ENCODE peak calls at places on chromosomes 7 and 10, in six cellular contexts. W, M, B, D, U and I are unnamed samples.

GRCh38 chr7:100489121-100489520 is 5.4 kb downstream of the NYAP1 start:
- DNase-seq in D (no peak), W (no peak), U (no peak), M (no peak), B (no peak), I (no peak)

GRCh38 chr10:25493122-25493893 is 318.5 kb downstream of the GPR158 start:
- DNase-seq in W (no peak), M (peak; percentile 96), D (peak; percentile 97), U (no peak), B (no peak), I (no peak)

GRCh38 chr7:44268671-44269070 is 56.7 kb downstream of the CAMK2B start:
- DNase-seq in D (no peak), W (no peak), U (no peak), B (no peak), M (no peak), I (no peak)

GRCh38 chr10:37975407-37975991 is 948 bp downstream of the ZNF25 start:
- DNase-seq in U (no peak), M (no peak), W (no peak), D (peak; percentile 11), B (no peak), I (no peak)

GRCh38 chr10:11877506-11877905 is 54.4 kb downstream of the PROSER2 start:
- DNase-seq in M (no peak), B (no peak), U (no peak), D (no peak), W (peak; percentile 50), I (no peak)

GRCh38 chr10:29646960-29647431 is 12.2 kb upstream of the SVIL start:
- DNase-seq in U (no peak), B (no peak), W (no peak), M (no peak), D (peak; percentile 58), I (no peak)

GRCh38 chr7:17936321-17936720 is 4.0 kb downstream of the SNX13 start:
- DNase-seq in M (no peak), D (no peak), B (no peak), W (no peak), U (no peak), I (no peak)

GRCh38 chr10:93445097-93445960 is 36.8 kb downstream of the MYOF start:
- DNase-seq in D (peak; percentile 99), M (peak; percentile 98), U (peak; percentile 95), W (peak; percentile 95), B (peak; percentile 97), I (no peak)

GRCh38 chr7:132066776-132067175 is 509.5 kb downstream of the PLXNA4 start:
- DNase-seq in B (no peak), M (no peak), W (peak; percentile 88), D (peak; percentile 85), U (no peak), I (no peak)

GRCh38 chr10:124653811-124654651 is 90.1 kb downstream of the FAM53B start:
- DNase-seq in W (no peak), B (peak; percentile 28), U (no peak), M (no peak), D (no peak), I (no peak)

GRCh38 chr10:62934258-62934657 is 118.1 kb upstream of the EGR2 start:
- DNase-seq in U (no peak), W (no peak), B (no peak), M (no peak), D (peak; percentile 38), I (no peak)

GRCh38 chr7:43454936-43455518 is 127.9 kb upstream of the STK17A start:
- DNase-seq in W (no peak), D (peak; percentile 59), M (peak; percentile 68), B (no peak), U (no peak), I (no peak)

GRCh38 chr10:97483526-97483925 is 14.7 kb downstream of the MMS19 start:
- DNase-seq in W (no peak), U (no peak), D (no peak), M (peak; percentile 53), B (no peak), I (no peak)

GRCh38 chr10:69846252-69847000 is 44.7 kb downstream of the COL13A1 start:
- DNase-seq in U (no peak), W (no peak), M (no peak), B (no peak), D (peak; percentile 46), I (no peak)

GRCh38 chr10:108095932-108096925 is 931.7 kb upstream of the SORCS1 start:
- DNase-seq in B (no peak), M (no peak), D (no peak), W (peak; percentile 54), U (no peak), I (no peak)

GRCh38 chr10:17028843-17029580 is 100.6 kb downstream of the CUBN start:
- DNase-seq in M (no peak), B (no peak), D (no peak), U (no peak), W (no peak), I (no peak)

GRCh38 chr7:110442386-110442837 is 648.5 kb upstream of the LRRN3 start:
- DNase-seq in W (no peak), U (no peak), B (peak; percentile 17), D (no peak), M (peak; percentile 68), I (no peak)

GRCh38 chr7:7134036-7134435 is 48.3 kb upstream of the C1GALT1 start:
- DNase-seq in D (no peak), M (no peak), U (no peak), W (no peak), B (no peak), I (no peak)

GRCh38 chr7:7129381-7129780 is 53.0 kb upstream of the C1GALT1 start:
- DNase-seq in B (no peak), U (no peak), W (no peak), D (no peak), M (no peak), I (no peak)

GRCh38 chr7:7135074-7135473 is 47.3 kb upstream of the C1GALT1 start:
- DNase-seq in M (no peak), B (no peak), U (no peak), W (no peak), D (no peak), I (no peak)

GRCh38 chr7:7127773-7128172 is 54.6 kb upstream of the C1GALT1 start:
- DNase-seq in D (no peak), B (no peak), U (no peak), M (no peak), W (no peak), I (no peak)

DNA sequence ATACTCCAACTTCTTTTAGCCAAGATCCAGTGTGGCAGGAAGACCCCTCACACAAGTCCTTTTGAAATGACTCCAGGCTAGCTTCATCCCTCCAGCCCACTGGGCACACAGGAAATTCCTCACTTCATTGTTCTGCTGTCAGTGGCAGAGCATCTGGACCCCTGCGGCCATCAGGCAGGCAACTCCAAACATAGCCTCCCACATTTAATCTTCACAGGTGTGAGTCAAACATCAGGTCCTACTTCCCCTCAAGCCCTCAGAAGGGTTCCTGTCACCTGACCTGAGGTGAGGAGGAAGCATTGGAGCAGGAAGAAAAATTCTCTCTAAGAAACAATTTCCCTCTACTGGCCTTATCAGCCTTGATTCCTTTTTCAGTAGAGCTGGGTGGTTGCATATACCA is 51.1 kb upstream of the C1GALT1 start:
- DNase-seq in M (no peak), B (no peak), D (no peak), U (no peak), W (no peak), I (no peak)
- H3K9me3 ChIP-seq in M (no peaks in the 10 kb centered on the region), B (no peaks in the 10 kb centered on the region), D (no peaks in the 10 kb centered on the region), U (no peaks in the 10 kb centered on the region), W (no peaks in the 10 kb centered on the region), I (no peaks in the 10 kb centered on the region)

DNA sequence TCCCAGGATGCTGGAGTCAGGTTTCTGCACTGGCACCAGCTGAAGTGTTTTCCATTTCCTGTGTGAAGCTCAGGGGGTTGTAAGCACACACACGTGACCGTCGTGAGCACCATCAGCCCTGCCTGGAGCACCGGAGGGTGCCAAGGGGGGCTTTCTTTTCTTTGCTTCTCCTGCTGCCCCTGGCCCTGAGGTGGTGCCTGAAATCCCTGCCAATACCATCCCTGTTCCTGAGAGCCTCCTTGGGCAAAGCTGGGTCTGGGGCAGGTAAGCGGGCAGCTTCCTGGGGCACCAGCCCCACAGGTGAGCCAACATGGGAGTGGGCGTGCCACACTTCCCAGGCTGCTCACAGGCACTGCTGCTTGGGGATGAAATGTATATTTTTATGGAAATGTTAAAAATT is 593.6 kb downstream of the DNAJB6 start:
- DNase-seq in D (no peak), B (no peak), U (no peak), M (no peak), W (peak; percentile 42), I (no peak)
- H3K9me3 ChIP-seq in D (no peaks in the 10 kb centered on the region), B (no peaks in the 10 kb centered on the region), U (peaks cover 13% of the 10 kb centered on the region), M (peaks cover 23% of the 10 kb centered on the region), W (no peaks in the 10 kb centered on the region), I (peaks cover 7% of the 10 kb centered on the region)

DNA sequence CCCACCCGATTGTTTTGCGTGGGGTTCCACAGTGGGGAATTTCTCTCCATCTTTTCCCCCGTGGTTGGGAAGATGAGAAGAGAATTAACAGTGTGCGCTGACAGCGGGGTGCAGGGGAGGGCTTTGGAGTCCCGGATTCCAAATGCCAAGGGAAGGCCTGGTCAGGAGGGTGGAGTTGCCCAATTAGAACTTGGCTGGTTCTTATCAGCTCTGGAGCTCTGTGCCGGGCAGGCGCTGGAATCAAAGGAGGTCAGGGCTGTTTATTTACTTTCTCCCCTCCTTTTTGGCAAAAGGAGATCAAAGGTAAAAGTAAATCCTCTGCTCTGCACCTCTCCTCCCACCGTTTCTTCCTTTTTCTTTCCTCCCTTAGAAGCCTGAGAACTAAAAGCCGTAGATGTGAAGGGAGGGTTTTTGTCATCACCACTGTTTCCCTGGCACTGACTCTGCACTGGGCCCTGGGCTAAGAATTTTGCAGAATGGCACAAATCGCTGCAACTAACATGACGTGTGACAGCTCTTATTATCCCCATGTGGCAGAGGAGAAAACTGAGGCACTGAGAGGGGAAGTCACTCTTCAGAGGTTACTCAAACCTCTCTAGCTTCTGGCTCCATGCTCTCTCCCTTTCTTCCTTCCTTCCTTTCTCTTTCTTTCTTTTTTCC is 95.2 kb upstream of the ZNF716 start:
- DNase-seq in M (no peak), W (no peak), B (no peak), U (no peak), D (no peak), I (no peak)
- H3K9me3 ChIP-seq in M (peaks cover 1% of the 10 kb centered on the region), W (no peaks in the 10 kb centered on the region), B (no peaks in the 10 kb centered on the region), U (peaks cover 9% of the 10 kb centered on the region), D (no peaks in the 10 kb centered on the region), I (no peaks in the 10 kb centered on the region)

GRCh38 chr7:63046612-63047011 is 952.0 kb upstream of the ZNF722 start:
- DNase-seq in M (no peak), W (no peak), D (no peak), B (no peak), U (no peak), I (no peak)

GRCh38 chr7:63044721-63045120 is 953.9 kb upstream of the ZNF722 start:
- DNase-seq in M (no peak), U (no peak), B (no peak), D (no peak), W (no peak), I (no peak)

GRCh38 chr7:63043657-63044543 is 954.7 kb upstream of the ZNF722 start:
- DNase-seq in D (no peak), B (no peak), W (no peak), U (no peak), M (no peak), I (no peak)

GRCh38 chr7:63047061-63047460 is 951.6 kb upstream of the ZNF722 start:
- DNase-seq in U (peak; percentile 50), B (no peak), D (no peak), W (no peak), M (no peak), I (no peak)

DNA sequence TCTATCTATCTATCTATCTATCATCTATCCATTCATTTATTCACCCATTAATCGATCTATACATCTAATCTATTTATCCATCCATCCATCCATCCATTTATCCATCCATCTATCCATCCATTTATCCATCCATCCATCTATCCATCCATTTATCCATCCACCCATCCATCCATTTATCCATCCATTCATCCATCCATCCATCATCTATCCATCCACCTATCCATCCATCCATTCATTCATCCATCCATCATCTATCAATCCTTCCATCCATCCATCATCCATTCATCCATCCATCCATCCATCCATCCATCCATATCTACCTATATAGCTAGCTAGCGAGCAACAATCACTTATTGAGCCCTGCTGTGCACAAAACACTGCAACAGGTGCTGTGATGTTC is 953.1 kb upstream of the ZNF722 start:
- DNase-seq in B (no peak), M (no peak), U (no peak), D (no peak), W (no peak), I (no peak)
- H3K9me3 ChIP-seq in B (no peaks in the 10 kb centered on the region), M (peaks cover 6% of the 10 kb centered on the region), U (peaks cover 18% of the 10 kb centered on the region), D (no peaks in the 10 kb centered on the region), W (no peaks in the 10 kb centered on the region), I (peaks cover 8% of the 10 kb centered on the region)